ENCODE peak calls at places on chromosomes 12 and 14, in six cellular contexts. C, H, N, F, E and P are unnamed samples.

GRCh38 chr14:31966896-31967668 is 110.0 kb upstream of the ARHGAP5 start:
- DNase-seq in C (no peak), E (no peak), N (no peak), H (no peak), F (no peak), P (no peak)

GRCh38 chr14:90491221-90491867 is 94.5 kb downstream of the CALM1 start:
- DNase-seq in N (peak; percentile 25), H (no peak), E (peak; percentile 52), C (peak; percentile 85), F (peak; percentile 10), P (no peak)

GRCh38 chr12:119312904-119313303 is 21.6 kb upstream of the CCDC60 start:
- DNase-seq in N (no peak), C (no peak), E (no peak), F (no peak), H (no peak), P (no peak)

GRCh38 chr14:92551066-92551841 is 37.7 kb downstream of the RIN3 start:
- DNase-seq in H (no peak), E (no peak), C (no peak), F (no peak), N (no peak), P (no peak)

GRCh38 chr12:47361389-47362031 is 281.8 kb upstream of the AMIGO2 start:
- DNase-seq in H (no peak), C (peak; percentile 42), F (no peak), E (no peak), N (no peak), P (no peak)

GRCh38 chr12:108768591-108769500 is 37.5 kb upstream of the CORO1C start:
- DNase-seq in C (no peak), F (no peak), E (no peak), N (peak; percentile 34), H (peak; percentile 86), P (peak; percentile 83)

GRCh38 chr12:42981379-42981778 is 391.8 kb upstream of the PRICKLE1 start:
- DNase-seq in C (no peak), H (no peak), N (peak; percentile 71), F (no peak), E (peak; percentile 76), P (no peak)

GRCh38 chr14:99347561-99347960 is 75.6 kb upstream of the BCL11B start:
- DNase-seq in H (no peak), E (no peak), F (no peak), C (no peak), N (no peak), P (peak; percentile 21)

GRCh38 chr12:113390064-113391043 is 13.3 kb downstream of the SDS start:
- DNase-seq in F (no peak), N (no peak), H (no peak), E (no peak), C (no peak), P (no peak)

GRCh38 chr14:42884100-42884499 is 1277.4 kb downstream of the LRFN5 start:
- DNase-seq in C (no peak), F (no peak), N (peak; percentile 72), E (peak; percentile 85), H (no peak), P (no peak)

GRCh38 chr12:25123126-25123525 is 71.8 kb downstream of the DNAI7 start:
- DNase-seq in N (no peak), F (peak; percentile 5), E (no peak), C (no peak), H (no peak), P (no peak)

GRCh38 chr14:85531141-85531593 is 1.2 kb downstream of the FLRT2 start:
- DNase-seq in F (no peak), H (peak; percentile 72), C (no peak), E (peak; percentile 79), N (peak; percentile 88), P (peak; percentile 67)

GRCh38 chr12:26043139-26044006 is 81.5 kb downstream of the BHLHE41 start:
- DNase-seq in H (no peak), E (no peak), C (no peak), F (no peak), N (no peak), P (no peak)

GRCh38 chr12:109432431-109432830 is 44.7 kb downstream of the KCTD10 start:
- DNase-seq in C (no peak), H (no peak), E (no peak), N (no peak), F (no peak), P (no peak)

GRCh38 chr12:132847363-132848356 is 19.0 kb upstream of the GOLGA3 start:
- DNase-seq in E (no peak), F (no peak), C (no peak), N (no peak), H (peak; percentile 58), P (no peak)

GRCh38 chr12:90036641-90037040 is 328.0 kb upstream of the ATP2B1 start:
- DNase-seq in F (no peak), N (peak; percentile 76), C (no peak), H (no peak), E (peak; percentile 39), P (no peak)

GRCh38 chr12:19648173-19648572 is 208.9 kb downstream of the AEBP2 start:
- DNase-seq in E (no peak), C (no peak), H (no peak), F (no peak), N (peak; percentile 59), P (no peak)

GRCh38 chr12:52715416-52715815 is 12.1 kb upstream of the KRT77 start:
- DNase-seq in N (no peak), C (no peak), E (no peak), F (no peak), H (no peak), P (peak; percentile 70)

GRCh38 chr12:119068129-119068856 is 87.0 kb downstream of the SRRM4 start:
- DNase-seq in E (no peak), C (no peak), H (no peak), N (no peak), F (no peak), P (no peak)

GRCh38 chr14:89720076-89720687 is 234.3 kb downstream of the EFCAB11 start:
- DNase-seq in C (no peak), N (no peak), H (no peak), F (no peak), E (no peak), P (no peak)

GRCh38 chr14:80996049-80996901 is 40.9 kb downstream of the TSHR start:
- DNase-seq in C (peak; percentile 59), N (peak; percentile 79), H (no peak), F (peak; percentile 79), E (peak; percentile 74), P (no peak)

GRCh38 chr12:92989715-92990484 is 60.8 kb upstream of the EEA1 start:
- DNase-seq in E (no peak), F (no peak), C (no peak), H (no peak), N (no peak), P (no peak)

GRCh38 chr12:6090786-6091185 is 33.7 kb downstream of the VWF start:
- DNase-seq in C (peak; percentile 80), E (no peak), H (no peak), F (no peak), N (peak; percentile 38), P (no peak)

DNA sequence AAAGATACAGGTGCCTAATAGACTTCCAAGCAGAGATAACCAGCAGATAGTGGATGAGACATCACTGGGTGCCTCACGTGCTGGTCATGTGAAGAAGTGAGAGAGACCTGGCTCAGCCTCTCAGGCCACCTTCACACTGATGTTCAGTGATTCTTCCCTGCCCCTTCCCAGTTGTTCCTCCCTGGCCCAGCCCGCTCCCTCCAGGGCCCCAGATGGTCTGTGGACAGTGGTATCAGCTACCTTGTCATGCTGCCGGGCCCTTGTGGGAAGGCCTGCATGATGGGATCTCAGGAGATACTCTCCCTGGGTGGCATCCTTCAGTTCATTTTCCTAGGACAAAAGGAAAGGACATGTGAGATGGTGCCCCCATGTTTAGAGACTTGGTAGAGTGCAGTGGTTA is 179.9 kb downstream of the PIWIL1 start:
- DNase-seq in H (no peak), F (no peak), N (no peak), E (no peak), C (no peak), P (no peak)
- TF ChIP-seq CTCF in H (no peak), F (no peak), N (no peak), E (no peak), C (no peak), P (no peak)

DNA sequence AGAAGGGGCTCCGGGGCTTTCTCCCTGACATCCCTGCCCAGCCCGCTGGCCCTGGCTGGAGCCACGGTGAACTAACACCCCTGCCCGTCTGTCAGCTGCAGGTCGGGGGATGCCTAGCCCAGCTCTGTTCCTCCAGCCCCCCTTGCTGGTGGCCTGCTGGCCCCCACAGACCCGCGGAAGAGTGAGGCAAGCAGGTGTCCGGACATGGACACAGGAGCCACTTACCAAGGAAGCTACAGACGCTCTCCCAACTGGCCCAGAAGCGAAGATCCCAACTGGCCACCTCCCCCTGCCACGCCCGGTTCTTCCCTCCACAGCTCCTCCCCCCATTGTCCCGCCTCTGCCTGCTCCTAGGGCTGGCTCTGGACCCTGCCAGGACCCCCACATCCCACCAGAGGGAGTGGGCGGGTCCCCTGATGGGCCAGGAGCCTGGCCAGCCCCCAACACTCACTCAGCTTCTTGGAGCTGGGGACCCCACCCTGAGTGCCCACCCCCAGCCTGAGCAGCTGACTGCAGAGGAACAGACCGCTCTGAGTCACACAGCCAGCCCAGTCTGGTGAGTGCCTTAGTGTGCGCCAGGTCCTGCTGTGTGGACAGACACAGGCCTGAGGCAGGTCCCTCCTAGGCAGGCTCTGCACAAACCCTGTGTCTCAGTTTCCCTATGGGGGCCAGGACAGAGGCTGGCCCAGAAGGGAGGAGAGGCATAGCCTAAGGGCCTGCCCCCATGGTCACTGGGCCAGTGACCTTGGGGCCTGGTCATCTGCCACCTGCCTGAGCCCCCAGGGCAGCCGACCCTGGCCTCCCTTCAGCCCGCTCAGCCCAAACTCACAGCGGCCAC is 7.7 kb downstream of the AHNAK2 start:
- DNase-seq in F (peak; percentile 55), N (peak; percentile 91), E (peak; percentile 94), C (peak; percentile 53), H (peak; percentile 80), P (no peak)
- H3K4me3 ChIP-seq in F (peak overlapping the region; percentile 67), N (peak overlapping the region; percentile 57), E (peak overlapping the region; percentile 46), C (no peak overlapping the region), H (no peak overlapping the region), P (peak overlapping the region; percentile 2)

DNA sequence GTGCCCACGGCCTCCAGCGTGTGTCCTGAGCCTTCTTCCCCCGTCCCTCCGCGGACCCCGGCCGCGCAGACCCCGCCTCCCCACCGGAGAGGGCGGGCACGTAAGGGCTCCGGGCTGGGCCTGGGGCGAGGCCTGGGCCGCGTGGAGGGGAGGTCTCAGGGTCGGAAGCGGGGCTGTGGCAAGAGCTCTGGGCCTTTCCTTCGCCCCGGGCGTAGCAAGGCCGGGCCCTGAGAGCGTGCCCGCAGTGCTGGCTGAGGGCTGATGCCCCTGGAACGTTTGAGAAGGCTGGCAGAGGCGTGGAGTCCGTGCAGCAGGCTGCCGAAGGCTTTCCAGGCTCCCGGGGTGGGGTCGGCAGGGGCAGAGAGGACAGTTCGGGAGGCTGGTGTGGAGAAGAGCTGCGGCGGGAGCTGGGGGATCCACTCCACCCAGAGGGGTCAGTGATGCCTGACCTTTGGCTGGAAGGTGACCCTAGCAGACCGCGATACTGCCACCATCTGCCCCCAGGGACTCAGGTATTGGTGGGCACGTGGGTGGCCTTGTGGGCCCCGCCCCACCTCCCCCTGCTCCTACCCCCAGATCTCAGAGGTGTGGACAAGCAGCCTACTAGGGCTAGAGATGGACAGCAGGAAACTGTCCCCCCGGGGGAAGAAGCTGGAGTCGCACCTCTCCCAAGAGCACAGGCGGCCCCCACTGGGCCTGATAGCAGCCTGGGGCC is 545 bp downstream of the TEX22 start:
- DNase-seq in E (no peak), F (no peak), N (peak; percentile 46), C (no peak), H (no peak), P (no peak)
- TF ChIP-seq CTCF in E (no peak), F (no peak), N (no peak), C (no peak), H (no peak), P (no peak)

DNA sequence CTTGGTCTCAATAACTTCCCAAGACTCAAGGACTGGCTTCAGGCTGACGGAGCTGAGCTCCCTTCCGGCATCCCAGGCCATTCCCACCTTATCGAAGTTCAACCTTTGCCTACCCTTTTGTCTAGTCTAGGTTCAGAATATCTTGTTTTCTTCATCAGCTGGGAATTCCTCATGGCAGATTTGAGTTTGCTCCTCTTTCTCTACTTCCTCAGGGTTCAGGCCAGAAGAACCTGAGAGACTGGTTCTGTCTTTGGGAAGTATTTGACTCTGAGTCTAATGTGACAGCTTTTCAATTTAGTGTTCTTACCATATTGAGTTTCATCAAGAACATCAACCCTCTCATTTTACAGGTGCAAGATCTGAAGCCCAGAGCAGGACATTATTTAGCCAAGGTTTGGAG is 2.1 kb downstream of the BIN2 start:
- DNase-seq in E (no peak), F (no peak), C (no peak), H (no peak), N (no peak), P (no peak)
- H3K4me3 ChIP-seq in E (no peak overlapping the region), F (no peak overlapping the region), C (no peak overlapping the region), H (no peak overlapping the region), N (no peak overlapping the region), P (peak overlapping the region; percentile 50)